ENCODE peak calls at places on chromosomes 16 and 17, in four cellular contexts. One of them, this sample, is unnamed.

GRCh38 chr16:30775381-30776099 is 11.5 kb downstream of the ZNF629 start:
- DNase-seq in left ventricle myocardium inferior: peak
- DNase-seq in neuronal stem cell: peak
- DNase-seq in IMR-90: peak
- DNase-seq in this sample: peak

GRCh38 chr16:1009358-1010150 is 28.0 kb downstream of the SOX8 start:
- DNase-seq in left ventricle myocardium inferior: no peak
- DNase-seq in neuronal stem cell: no peak
- DNase-seq in IMR-90: no peak
- DNase-seq in this sample: no peak

GRCh38 chr17:21177401-21177800 is 36.6 kb downstream of the TMEM11 start:
- DNase-seq in left ventricle myocardium inferior: no peak
- DNase-seq in neuronal stem cell: no peak
- DNase-seq in IMR-90: no peak
- DNase-seq in this sample: no peak

GRCh38 chr17:38332735-38333134 is 11.0 kb downstream of the GPR179 start:
- DNase-seq in left ventricle myocardium inferior: no peak
- DNase-seq in neuronal stem cell: no peak
- DNase-seq in IMR-90: no peak
- DNase-seq in this sample: no peak

GRCh38 chr16:5062790-5063765 is 2.7 kb downstream of the C16orf89 start:
- DNase-seq in left ventricle myocardium inferior: no peak
- DNase-seq in neuronal stem cell: no peak
- DNase-seq in IMR-90: no peak
- DNase-seq in this sample: no peak

GRCh38 chr17:385195-385835 is 32.7 kb upstream of the RPH3AL start:
- DNase-seq in left ventricle myocardium inferior: peak
- DNase-seq in neuronal stem cell: peak
- DNase-seq in IMR-90: no peak
- DNase-seq in this sample: no peak

GRCh38 chr16:75340715-75341500 is 89.5 kb upstream of the BCAR1 start:
- DNase-seq in left ventricle myocardium inferior: no peak
- DNase-seq in neuronal stem cell: no peak
- DNase-seq in IMR-90: peak
- DNase-seq in this sample: peak

GRCh38 chr16:78906135-78906534 is 694.4 kb downstream of the MAF start:
- DNase-seq in left ventricle myocardium inferior: no peak
- DNase-seq in neuronal stem cell: no peak
- DNase-seq in IMR-90: no peak
- DNase-seq in this sample: no peak

GRCh38 chr16:56197227-56197992 is 6.1 kb downstream of the GNAO1 start:
- DNase-seq in left ventricle myocardium inferior: no peak
- DNase-seq in neuronal stem cell: no peak
- DNase-seq in IMR-90: no peak
- DNase-seq in this sample: no peak

GRCh38 chr17:49612721-49613120 is 37.0 kb downstream of the NXPH3 start:
- DNase-seq in left ventricle myocardium inferior: no peak
- DNase-seq in neuronal stem cell: no peak
- DNase-seq in IMR-90: no peak
- DNase-seq in this sample: no peak

GRCh38 chr17:82212331-82213250 is at the start of gene CCDC57:
- DNase-seq in left ventricle myocardium inferior: peak
- DNase-seq in neuronal stem cell: peak
- DNase-seq in IMR-90: peak
- DNase-seq in this sample: no peak

GRCh38 chr16:29951966-29952365 is 9.9 kb upstream of the TMEM219 start:
- DNase-seq in left ventricle myocardium inferior: no peak
- DNase-seq in neuronal stem cell: no peak
- DNase-seq in IMR-90: no peak
- DNase-seq in this sample: no peak

GRCh38 chr17:10018461-10018891 is 113.4 kb upstream of the RCVRN start:
- DNase-seq in left ventricle myocardium inferior: no peak
- DNase-seq in neuronal stem cell: no peak
- DNase-seq in IMR-90: no peak
- DNase-seq in this sample: no peak

GRCh38 chr16:50209548-50210265 is 56.6 kb downstream of the TENT4B start:
- DNase-seq in left ventricle myocardium inferior: no peak
- DNase-seq in neuronal stem cell: no peak
- DNase-seq in IMR-90: no peak
- DNase-seq in this sample: no peak

GRCh38 chr16:24986512-24987303 is 28.5 kb downstream of the ARHGAP17 start:
- DNase-seq in left ventricle myocardium inferior: peak
- DNase-seq in neuronal stem cell: no peak
- DNase-seq in IMR-90: peak
- DNase-seq in this sample: peak

GRCh38 chr16:82782715-82783251 is 156.0 kb downstream of the CDH13 start:
- DNase-seq in left ventricle myocardium inferior: peak
- DNase-seq in neuronal stem cell: peak
- DNase-seq in IMR-90: no peak
- DNase-seq in this sample: no peak

GRCh38 chr17:10352866-10353265 is 19.9 kb downstream of the MYH13 start:
- DNase-seq in left ventricle myocardium inferior: no peak
- DNase-seq in neuronal stem cell: no peak
- DNase-seq in IMR-90: no peak
- DNase-seq in this sample: no peak

GRCh38 chr17:82384730-82385429 is 13.3 kb downstream of the UTS2R start:
- DNase-seq in left ventricle myocardium inferior: peak
- DNase-seq in neuronal stem cell: no peak
- DNase-seq in IMR-90: peak
- DNase-seq in this sample: peak

GRCh38 chr16:311725-312124 is 28.8 kb downstream of the PDIA2 start:
- DNase-seq in left ventricle myocardium inferior: no peak
- DNase-seq in neuronal stem cell: no peak
- DNase-seq in IMR-90: no peak
- DNase-seq in this sample: no peak

GRCh38 chr16:27204232-27204915 is 1.0 kb downstream of the KDM8 start:
- DNase-seq in left ventricle myocardium inferior: no peak
- DNase-seq in neuronal stem cell: no peak
- DNase-seq in IMR-90: no peak
- DNase-seq in this sample: no peak

GRCh38 chr16:23423496-23424049 is 29.4 kb downstream of the COG7 start:
- DNase-seq in left ventricle myocardium inferior: peak
- DNase-seq in neuronal stem cell: no peak
- DNase-seq in IMR-90: peak
- DNase-seq in this sample: peak

GRCh38 chr17:28191018-28191417 is 128.0 kb upstream of the TMEM97 start:
- DNase-seq in left ventricle myocardium inferior: no peak
- DNase-seq in neuronal stem cell: no peak
- DNase-seq in IMR-90: no peak
- DNase-seq in this sample: no peak

GRCh38 chr17:4739122-4740024 is at the start of the genes CXCL16 and ZMYND15:
- DNase-seq in left ventricle myocardium inferior: peak
- DNase-seq in neuronal stem cell: no peak
- DNase-seq in IMR-90: no peak
- DNase-seq in this sample: peak

GRCh38 chr16:9092282-9092962 is 978 bp downstream of the HAPSTR1 start:
- DNase-seq in left ventricle myocardium inferior: peak
- DNase-seq in neuronal stem cell: peak
- DNase-seq in IMR-90: no peak
- DNase-seq in this sample: no peak

GRCh38 chr16:56950051-56950450 is 11.7 kb upstream of the CETP start:
- DNase-seq in left ventricle myocardium inferior: no peak
- DNase-seq in neuronal stem cell: no peak
- DNase-seq in IMR-90: no peak
- DNase-seq in this sample: no peak

GRCh38 chr17:1762906-1763829 is 1.3 kb downstream of the SERPINF1 start:
- DNase-seq in left ventricle myocardium inferior: peak
- DNase-seq in neuronal stem cell: peak
- DNase-seq in IMR-90: peak
- DNase-seq in this sample: peak

GRCh38 chr16:89721644-89722391 is 481 bp downstream of the ZNF276 start:
- DNase-seq in left ventricle myocardium inferior: peak
- DNase-seq in neuronal stem cell: no peak
- DNase-seq in IMR-90: peak
- DNase-seq in this sample: peak

GRCh38 chr17:68711858-68712257 is 110.7 kb upstream of the FAM20A start:
- DNase-seq in left ventricle myocardium inferior: no peak
- DNase-seq in neuronal stem cell: no peak
- DNase-seq in IMR-90: peak
- DNase-seq in this sample: no peak

GRCh38 chr17:74332763-74333220 is 6.8 kb downstream of the KIF19 start:
- DNase-seq in left ventricle myocardium inferior: no peak
- DNase-seq in neuronal stem cell: no peak
- DNase-seq in IMR-90: no peak
- DNase-seq in this sample: no peak

GRCh38 chr16:4275861-4276260 is 3.0 kb upstream of the TFAP4 start:
- DNase-seq in left ventricle myocardium inferior: no peak
- DNase-seq in neuronal stem cell: no peak
- DNase-seq in IMR-90: no peak
- DNase-seq in this sample: no peak

GRCh38 chr17:29349409-29349808 is 40.8 kb upstream of the TAOK1 start:
- DNase-seq in left ventricle myocardium inferior: no peak
- DNase-seq in neuronal stem cell: no peak
- DNase-seq in IMR-90: no peak
- DNase-seq in this sample: no peak
- H3K27ac ChIP-seq in left ventricle myocardium inferior: no peak
- H3K27ac ChIP-seq in neuronal stem cell: no peak
- H3K27ac ChIP-seq in IMR-90: no peak
- H3K27ac ChIP-seq in this sample: no peak

DNA sequence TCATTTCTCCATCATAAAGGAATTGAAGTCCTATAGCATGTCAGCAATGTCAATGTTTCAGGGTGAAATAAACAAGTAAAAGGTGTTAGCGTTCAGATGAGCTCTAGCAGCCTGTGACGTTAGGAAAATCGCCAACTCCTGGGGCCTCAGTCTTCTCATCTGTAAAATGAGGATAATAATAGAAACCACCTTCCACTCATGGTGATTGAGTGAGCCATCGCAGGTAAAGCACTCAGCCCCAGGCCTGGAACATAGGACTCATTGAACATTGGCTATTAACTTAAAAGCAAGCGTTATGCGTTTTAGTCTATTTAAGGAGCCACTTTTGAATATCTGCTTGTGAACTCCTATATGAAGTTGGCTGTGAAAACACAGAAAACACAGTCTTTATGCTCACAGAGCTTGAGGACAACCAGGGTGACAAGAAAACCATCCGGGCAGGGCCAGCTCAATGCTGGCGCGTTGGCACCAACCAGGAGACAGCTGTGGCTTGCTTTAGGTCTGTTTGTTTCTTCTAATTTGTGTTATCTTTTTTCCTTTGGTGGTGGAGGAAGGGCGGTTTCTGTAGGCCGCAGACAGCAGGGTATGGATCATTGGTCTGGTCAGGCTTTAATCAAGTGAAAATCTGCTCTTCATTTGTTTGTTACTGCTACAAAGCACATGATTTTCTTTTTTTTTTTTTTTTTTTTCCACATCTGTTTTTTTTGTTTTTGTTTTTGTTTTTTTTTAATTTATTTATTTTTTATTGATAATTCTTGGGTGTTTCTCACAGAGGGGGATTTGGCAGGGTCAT is 35.7 kb upstream of the MED9 start:
- DNase-seq in left ventricle myocardium inferior: no peak
- DNase-seq in neuronal stem cell: no peak
- DNase-seq in IMR-90: no peak
- DNase-seq in this sample: no peak
- H3K27ac ChIP-seq in left ventricle myocardium inferior: no peak
- H3K27ac ChIP-seq in neuronal stem cell: no peak
- H3K27ac ChIP-seq in IMR-90: no peak
- H3K27ac ChIP-seq in this sample: no peak

GRCh38 chr16:67417333-67418061 is 1.2 kb upstream of the ZDHHC1 start:
- DNase-seq in left ventricle myocardium inferior: no peak
- DNase-seq in neuronal stem cell: no peak
- DNase-seq in IMR-90: no peak
- DNase-seq in this sample: no peak
- H3K27ac ChIP-seq in left ventricle myocardium inferior: no peak
- H3K27ac ChIP-seq in neuronal stem cell: no peak
- H3K27ac ChIP-seq in IMR-90: no peak
- H3K27ac ChIP-seq in this sample: no peak

GRCh38 chr17:77489239-77489897 is 348.6 kb downstream of the SEC14L1 start:
- DNase-seq in left ventricle myocardium inferior: peak
- DNase-seq in neuronal stem cell: no peak
- DNase-seq in IMR-90: no peak
- DNase-seq in this sample: no peak

GRCh38 chr17:77488531-77489238 is 347.9 kb downstream of the SEC14L1 start:
- DNase-seq in left ventricle myocardium inferior: peak
- DNase-seq in neuronal stem cell: no peak
- DNase-seq in IMR-90: peak
- DNase-seq in this sample: no peak

GRCh38 chr17:77487677-77488530 is 347.1 kb downstream of the SEC14L1 start:
- DNase-seq in left ventricle myocardium inferior: peak
- DNase-seq in neuronal stem cell: no peak
- DNase-seq in IMR-90: no peak
- DNase-seq in this sample: no peak

GRCh38 chr17:77490361-77491183 is 349.8 kb downstream of the SEC14L1 start:
- DNase-seq in left ventricle myocardium inferior: peak
- DNase-seq in neuronal stem cell: no peak
- DNase-seq in IMR-90: no peak
- DNase-seq in this sample: no peak

DNA sequence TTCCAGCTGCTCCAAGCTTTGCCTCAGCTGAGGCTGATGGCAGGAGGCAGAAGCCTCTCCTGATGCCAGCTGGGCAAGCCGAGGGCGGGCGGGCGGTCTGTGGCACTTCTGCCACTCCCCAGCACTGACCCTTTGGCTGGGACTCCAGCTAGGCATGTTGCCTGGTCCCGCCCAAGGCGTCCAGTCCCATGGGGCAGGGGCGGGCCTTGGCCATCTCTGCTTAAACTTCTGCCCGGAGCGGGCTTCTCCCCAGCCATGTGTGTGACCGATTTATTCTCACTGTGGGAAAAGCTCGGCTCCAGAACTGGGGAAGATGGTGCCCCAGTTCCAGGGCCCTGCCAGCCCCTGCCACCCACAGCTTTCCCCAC is 349.1 kb downstream of the SEC14L1 start:
- DNase-seq in left ventricle myocardium inferior: peak
- DNase-seq in neuronal stem cell: no peak
- DNase-seq in IMR-90: no peak
- DNase-seq in this sample: no peak
- H3K27ac ChIP-seq in left ventricle myocardium inferior: peak
- H3K27ac ChIP-seq in neuronal stem cell: no peak
- H3K27ac ChIP-seq in IMR-90: no peak
- H3K27ac ChIP-seq in this sample: no peak

GRCh38 chr16:12649356-12649755 is 154.3 kb downstream of the CPPED1 start:
- DNase-seq in left ventricle myocardium inferior: no peak
- DNase-seq in neuronal stem cell: no peak
- DNase-seq in IMR-90: no peak
- DNase-seq in this sample: no peak

GRCh38 chr16:12643034-12643455 is 160.6 kb downstream of the CPPED1 start:
- DNase-seq in left ventricle myocardium inferior: no peak
- DNase-seq in neuronal stem cell: no peak
- DNase-seq in IMR-90: no peak
- DNase-seq in this sample: no peak

GRCh38 chr16:12651765-12652531 is 151.7 kb downstream of the CPPED1 start:
- DNase-seq in left ventricle myocardium inferior: no peak
- DNase-seq in neuronal stem cell: peak
- DNase-seq in IMR-90: no peak
- DNase-seq in this sample: no peak

GRCh38 chr16:12646490-12647274 is 157.0 kb downstream of the CPPED1 start:
- DNase-seq in left ventricle myocardium inferior: no peak
- DNase-seq in neuronal stem cell: no peak
- DNase-seq in IMR-90: no peak
- DNase-seq in this sample: peak

GRCh38 chr16:12646098-12646489 is 157.6 kb downstream of the CPPED1 start:
- DNase-seq in left ventricle myocardium inferior: no peak
- DNase-seq in neuronal stem cell: no peak
- DNase-seq in IMR-90: no peak
- DNase-seq in this sample: no peak
- H3K27ac ChIP-seq in left ventricle myocardium inferior: no peak
- H3K27ac ChIP-seq in neuronal stem cell: no peak
- H3K27ac ChIP-seq in IMR-90: no peak
- H3K27ac ChIP-seq in this sample: peak

GRCh38 chr17:15261818-15262290 is 3.3 kb downstream of the PMP22 start:
- DNase-seq in left ventricle myocardium inferior: peak
- DNase-seq in neuronal stem cell: no peak
- DNase-seq in IMR-90: no peak
- DNase-seq in this sample: no peak
- H3K27ac ChIP-seq in left ventricle myocardium inferior: peak
- H3K27ac ChIP-seq in neuronal stem cell: no peak
- H3K27ac ChIP-seq in IMR-90: peak
- H3K27ac ChIP-seq in this sample: peak

This sample was measured in brain microvascular endothelial cell.